ENCODE peak calls at places on chromosomes 11 and 22, in eight cellular contexts. L is pulmonary artery endothelial cell; J is T1000; I is left lung; T is COR-L47; E is kidney glomerular epithelial cell; B is activated CD4-positive, alpha-beta T cell treated with anti-CD3 and anti-CD28 coated beads for 36 hours; D is Right ventricle myocardium superior. H is an unnamed sample.

GRCh38 chr22:31162015-31162765 is 2.2 kb downstream of the RNF185 start:
- DNase-seq in L (no peak), J (no peak), I (no peak), T (no peak), E (peak; percentile 19), B (no peak), D (no peak), H (no peak)

GRCh38 chr11:97454988-97455387 is 1065.2 kb downstream of the JRKL start:
- DNase-seq in L (no peak), J (no peak), I (no peak), T (peak; percentile 52), E (no peak), B (no peak), D (no peak), H (no peak)

GRCh38 chr11:73578786-73579185 is 19.1 kb downstream of the FAM168A start:
- DNase-seq in L (no peak), J (no peak), I (no peak), T (no peak), E (no peak), B (peak; percentile 19), D (no peak), H (no peak)

GRCh38 chr11:119992171-119993051 is 145.5 kb downstream of the TRIM29 start:
- DNase-seq in L (no peak), J (no peak), I (no peak), T (peak; percentile 17), E (no peak), B (peak; percentile 18), D (no peak), H (no peak)

GRCh38 chr11:120828847-120829246 is 195.1 kb upstream of the TBCEL start:
- DNase-seq in L (no peak), J (no peak), I (no peak), T (no peak), E (peak; percentile 18), B (no peak), D (no peak), H (no peak)

GRCh38 chr11:2794419-2794795 is 91.2 kb downstream of the CDKN1C start:
- DNase-seq in L (no peak), J (no peak), I (peak; percentile 14), T (no peak), E (no peak), B (no peak), D (peak; percentile 37), H (no peak)

GRCh38 chr22:17247832-17248231 is 28.6 kb upstream of the ADA2 start:
- DNase-seq in L (no peak), J (no peak), I (no peak), T (no peak), E (no peak), B (no peak), D (no peak), H (no peak)

GRCh38 chr11:86722041-86722440 is 49.6 kb upstream of the ME3 start:
- DNase-seq in L (no peak), J (no peak), I (no peak), T (no peak), E (peak; percentile 23), B (no peak), D (no peak), H (no peak)

GRCh38 chr11:107017433-107018227 is 646 bp downstream of the GUCY1A2 start:
- DNase-seq in L (no peak), J (peak; percentile 48), I (peak; percentile 36), T (peak; percentile 22), E (peak; percentile 33), B (peak; percentile 41), D (peak; percentile 54), H (no peak)

GRCh38 chr22:24200616-24201212 is 19.4 kb downstream of the SUSD2 start:
- DNase-seq in L (peak; percentile 30), J (peak; percentile 14), I (no peak), T (no peak), E (peak; percentile 49), B (no peak), D (no peak), H (no peak)

GRCh38 chr11:77506857-77507256 is 33.0 kb upstream of the PAK1 start:
- DNase-seq in L (no peak), J (peak; percentile 52), I (no peak), T (no peak), E (peak; percentile 25), B (no peak), D (no peak), H (no peak)

GRCh38 chr11:128468106-128468505 is 119.3 kb downstream of the ETS1 start:
- DNase-seq in L (no peak), J (no peak), I (no peak), T (no peak), E (no peak), B (no peak), D (no peak), H (no peak)

GRCh38 chr11:65208785-65209710 is 27.3 kb downstream of the CAPN1 start:
- DNase-seq in L (no peak), J (no peak), I (no peak), T (no peak), E (no peak), B (no peak), D (no peak), H (no peak)

GRCh38 chr22:23752090-23752691 is 1.3 kb upstream of the ZNF70 start:
- DNase-seq in L (no peak), J (no peak), I (no peak), T (no peak), E (no peak), B (no peak), D (no peak), H (no peak)

GRCh38 chr11:111097191-111097590 is 148.3 kb upstream of the POU2AF2 start:
- DNase-seq in L (no peak), J (no peak), I (peak; percentile 68), T (no peak), E (no peak), B (peak; percentile 9), D (peak; percentile 63), H (no peak)

GRCh38 chr11:113168358-113168757 is 146.0 kb upstream of the TTC12 start:
- DNase-seq in L (no peak), J (no peak), I (no peak), T (peak; percentile 83), E (no peak), B (no peak), D (no peak), H (no peak)

GRCh38 chr11:111983187-111983986 is 41.8 kb upstream of the DLAT start:
- DNase-seq in L (no peak), J (no peak), I (peak; percentile 54), T (no peak), E (peak; percentile 58), B (no peak), D (peak; percentile 48), H (no peak)

GRCh38 chr11:25733777-25734176 is 598.2 kb upstream of the ANO3 start:
- DNase-seq in L (no peak), J (no peak), I (no peak), T (no peak), E (peak; percentile 7), B (no peak), D (no peak), H (no peak)

GRCh38 chr22:17119481-17120202 is 1.5 kb downstream of the TMEM121B start:
- DNase-seq in L (no peak), J (no peak), I (no peak), T (no peak), E (no peak), B (peak; percentile 55), D (peak; percentile 78), H (no peak)

GRCh38 chr22:43227231-43227630 is 40.3 kb upstream of the TTLL12 start:
- DNase-seq in L (no peak), J (no peak), I (no peak), T (peak; percentile 22), E (no peak), B (no peak), D (no peak), H (no peak)

GRCh38 chr11:125264091-125265022 is 99.8 kb downstream of the PKNOX2 start:
- DNase-seq in L (no peak), J (no peak), I (no peak), T (no peak), E (no peak), B (no peak), D (no peak), H (no peak)

GRCh38 chr11:22920939-22921565 is 60.8 kb upstream of the CCDC179 start:
- DNase-seq in L (no peak), J (peak; percentile 1), I (no peak), T (peak; percentile 34), E (peak; percentile 44), B (peak; percentile 22), D (no peak), H (peak; percentile 18)

GRCh38 chr11:60905047-60905446 is 1.3 kb downstream of the PRPF19 start:
- DNase-seq in L (no peak), J (no peak), I (no peak), T (no peak), E (no peak), B (no peak), D (no peak), H (no peak)

GRCh38 chr11:65356394-65356972 is 1.9 kb downstream of the TIGD3 start:
- DNase-seq in L (no peak), J (no peak), I (no peak), T (no peak), E (no peak), B (no peak), D (peak; percentile 60), H (no peak)

GRCh38 chr11:109512680-109513079 is 90.7 kb downstream of the C11orf87 start:
- DNase-seq in L (no peak), J (no peak), I (no peak), T (no peak), E (no peak), B (no peak), D (no peak), H (no peak)

GRCh38 chr11:95076416-95076815 is 9.7 kb downstream of the SRSF8 start:
- DNase-seq in L (peak; percentile 73), J (no peak), I (no peak), T (no peak), E (peak; percentile 82), B (no peak), D (no peak), H (no peak)

GRCh38 chr11:31340903-31341572 is 28.5 kb downstream of the DCDC1 start:
- DNase-seq in L (no peak), J (no peak), I (no peak), T (peak; percentile 17), E (no peak), B (peak; percentile 17), D (no peak), H (no peak)

GRCh38 chr11:73759520-73760065 is 1.3 kb downstream of the RAB6A start:
- DNase-seq in L (no peak), J (no peak), I (no peak), T (no peak), E (peak; percentile 12), B (no peak), D (no peak), H (no peak)